ENCODE peak calls at places on chromosomes 6 and 20, in eight cellular contexts. One of them, this sample, is unnamed.

GRCh38 chr20:26216025-26216424 is 519.4 kb upstream of the ZNF337 start:
- DNase-seq in WERI-Rb-1: no peak
- DNase-seq in foreskin fibroblast: no peak
- DNase-seq in PC-3: peak
- DNase-seq in cardiac muscle cell: no peak
- DNase-seq in OCI-LY7: no peak
- DNase-seq in upper lobe of right lung: no peak
- DNase-seq in Peyer's patch: no peak
- DNase-seq in this sample: no peak

GRCh38 chr6:16505711-16506362 is 255.4 kb downstream of the ATXN1 start:
- DNase-seq in upper lobe of right lung: no peak
- DNase-seq in OCI-LY7: no peak
- DNase-seq in cardiac muscle cell: peak
- DNase-seq in foreskin fibroblast: peak
- DNase-seq in WERI-Rb-1: no peak
- DNase-seq in Peyer's patch: no peak
- DNase-seq in PC-3: peak
- DNase-seq in this sample: peak

GRCh38 chr20:23857954-23858565 is 21.5 kb downstream of the CST5 start:
- DNase-seq in OCI-LY7: no peak
- DNase-seq in cardiac muscle cell: no peak
- DNase-seq in PC-3: no peak
- DNase-seq in upper lobe of right lung: no peak
- DNase-seq in WERI-Rb-1: no peak
- DNase-seq in foreskin fibroblast: no peak
- DNase-seq in Peyer's patch: no peak
- DNase-seq in this sample: no peak

GRCh38 chr20:17629025-17629424 is 53.0 kb downstream of the RRBP1 start:
- DNase-seq in PC-3: no peak
- DNase-seq in OCI-LY7: no peak
- DNase-seq in upper lobe of right lung: no peak
- DNase-seq in WERI-Rb-1: no peak
- DNase-seq in cardiac muscle cell: no peak
- DNase-seq in foreskin fibroblast: no peak
- DNase-seq in Peyer's patch: no peak
- DNase-seq in this sample: no peak

GRCh38 chr6:46421939-46422338 is 69.3 kb downstream of the RCAN2 start:
- DNase-seq in PC-3: no peak
- DNase-seq in cardiac muscle cell: no peak
- DNase-seq in OCI-LY7: no peak
- DNase-seq in upper lobe of right lung: no peak
- DNase-seq in foreskin fibroblast: no peak
- DNase-seq in WERI-Rb-1: no peak
- DNase-seq in Peyer's patch: no peak
- DNase-seq in this sample: no peak

GRCh38 chr6:119209452-119210205 is 131.2 kb upstream of the FAM184A start:
- DNase-seq in Peyer's patch: no peak
- DNase-seq in PC-3: no peak
- DNase-seq in WERI-Rb-1: no peak
- DNase-seq in cardiac muscle cell: peak
- DNase-seq in upper lobe of right lung: no peak
- DNase-seq in foreskin fibroblast: peak
- DNase-seq in OCI-LY7: no peak
- DNase-seq in this sample: peak

GRCh38 chr6:113856011-113856551 is 1.1 kb upstream of the MARCKS start:
- DNase-seq in upper lobe of right lung: no peak
- DNase-seq in foreskin fibroblast: peak
- DNase-seq in PC-3: peak
- DNase-seq in cardiac muscle cell: peak
- DNase-seq in Peyer's patch: peak
- DNase-seq in WERI-Rb-1: peak
- DNase-seq in OCI-LY7: no peak
- DNase-seq in this sample: peak

GRCh38 chr6:22717906-22718305 is 148.5 kb downstream of the HDGFL1 start:
- DNase-seq in PC-3: peak
- DNase-seq in upper lobe of right lung: no peak
- DNase-seq in OCI-LY7: no peak
- DNase-seq in WERI-Rb-1: no peak
- DNase-seq in cardiac muscle cell: no peak
- DNase-seq in Peyer's patch: no peak
- DNase-seq in foreskin fibroblast: no peak
- DNase-seq in this sample: no peak

GRCh38 chr6:73504160-73504559 is 16.7 kb downstream of the EEF1A1 start:
- DNase-seq in PC-3: no peak
- DNase-seq in cardiac muscle cell: no peak
- DNase-seq in foreskin fibroblast: no peak
- DNase-seq in WERI-Rb-1: no peak
- DNase-seq in OCI-LY7: no peak
- DNase-seq in Peyer's patch: no peak
- DNase-seq in upper lobe of right lung: no peak
- DNase-seq in this sample: no peak

GRCh38 chr6:82032444-82032843 is 215.1 kb downstream of the IBTK start:
- DNase-seq in PC-3: no peak
- DNase-seq in upper lobe of right lung: no peak
- DNase-seq in Peyer's patch: no peak
- DNase-seq in cardiac muscle cell: no peak
- DNase-seq in OCI-LY7: no peak
- DNase-seq in WERI-Rb-1: no peak
- DNase-seq in foreskin fibroblast: no peak
- DNase-seq in this sample: no peak

GRCh38 chr6:73983367-73983766 is 287.4 kb downstream of the CD109 start:
- DNase-seq in WERI-Rb-1: no peak
- DNase-seq in PC-3: no peak
- DNase-seq in foreskin fibroblast: peak
- DNase-seq in upper lobe of right lung: no peak
- DNase-seq in Peyer's patch: no peak
- DNase-seq in OCI-LY7: no peak
- DNase-seq in cardiac muscle cell: peak
- DNase-seq in this sample: peak

GRCh38 chr20:51797357-51798025 is 4.8 kb downstream of the SALL4 start:
- DNase-seq in cardiac muscle cell: peak
- DNase-seq in foreskin fibroblast: no peak
- DNase-seq in OCI-LY7: no peak
- DNase-seq in WERI-Rb-1: no peak
- DNase-seq in upper lobe of right lung: no peak
- DNase-seq in PC-3: peak
- DNase-seq in Peyer's patch: no peak
- DNase-seq in this sample: peak

GRCh38 chr6:72283571-72283970 is 338.3 kb upstream of the KCNQ5 start:
- DNase-seq in PC-3: no peak
- DNase-seq in OCI-LY7: no peak
- DNase-seq in cardiac muscle cell: no peak
- DNase-seq in foreskin fibroblast: no peak
- DNase-seq in upper lobe of right lung: no peak
- DNase-seq in WERI-Rb-1: no peak
- DNase-seq in Peyer's patch: no peak
- DNase-seq in this sample: no peak

GRCh38 chr20:62931464-62931863 is 5.2 kb upstream of the DIDO1 start:
- DNase-seq in Peyer's patch: no peak
- DNase-seq in WERI-Rb-1: peak
- DNase-seq in OCI-LY7: no peak
- DNase-seq in foreskin fibroblast: no peak
- DNase-seq in upper lobe of right lung: peak
- DNase-seq in cardiac muscle cell: no peak
- DNase-seq in PC-3: no peak
- DNase-seq in this sample: no peak

GRCh38 chr6:77461796-77462195 is 1.5 kb downstream of the HTR1B start:
- DNase-seq in Peyer's patch: no peak
- DNase-seq in OCI-LY7: no peak
- DNase-seq in cardiac muscle cell: no peak
- DNase-seq in WERI-Rb-1: no peak
- DNase-seq in upper lobe of right lung: no peak
- DNase-seq in PC-3: no peak
- DNase-seq in foreskin fibroblast: no peak
- DNase-seq in this sample: peak

GRCh38 chr6:1445650-1446645 is 56.6 kb downstream of the FOXF2 start:
- DNase-seq in OCI-LY7: no peak
- DNase-seq in upper lobe of right lung: peak
- DNase-seq in WERI-Rb-1: no peak
- DNase-seq in PC-3: no peak
- DNase-seq in cardiac muscle cell: no peak
- DNase-seq in foreskin fibroblast: no peak
- DNase-seq in Peyer's patch: no peak
- DNase-seq in this sample: no peak

GRCh38 chr6:157161912-157162311 is 161.4 kb downstream of the TMEM242 start:
- DNase-seq in Peyer's patch: no peak
- DNase-seq in OCI-LY7: no peak
- DNase-seq in foreskin fibroblast: no peak
- DNase-seq in cardiac muscle cell: no peak
- DNase-seq in PC-3: no peak
- DNase-seq in WERI-Rb-1: no peak
- DNase-seq in upper lobe of right lung: no peak
- DNase-seq in this sample: no peak

DNA sequence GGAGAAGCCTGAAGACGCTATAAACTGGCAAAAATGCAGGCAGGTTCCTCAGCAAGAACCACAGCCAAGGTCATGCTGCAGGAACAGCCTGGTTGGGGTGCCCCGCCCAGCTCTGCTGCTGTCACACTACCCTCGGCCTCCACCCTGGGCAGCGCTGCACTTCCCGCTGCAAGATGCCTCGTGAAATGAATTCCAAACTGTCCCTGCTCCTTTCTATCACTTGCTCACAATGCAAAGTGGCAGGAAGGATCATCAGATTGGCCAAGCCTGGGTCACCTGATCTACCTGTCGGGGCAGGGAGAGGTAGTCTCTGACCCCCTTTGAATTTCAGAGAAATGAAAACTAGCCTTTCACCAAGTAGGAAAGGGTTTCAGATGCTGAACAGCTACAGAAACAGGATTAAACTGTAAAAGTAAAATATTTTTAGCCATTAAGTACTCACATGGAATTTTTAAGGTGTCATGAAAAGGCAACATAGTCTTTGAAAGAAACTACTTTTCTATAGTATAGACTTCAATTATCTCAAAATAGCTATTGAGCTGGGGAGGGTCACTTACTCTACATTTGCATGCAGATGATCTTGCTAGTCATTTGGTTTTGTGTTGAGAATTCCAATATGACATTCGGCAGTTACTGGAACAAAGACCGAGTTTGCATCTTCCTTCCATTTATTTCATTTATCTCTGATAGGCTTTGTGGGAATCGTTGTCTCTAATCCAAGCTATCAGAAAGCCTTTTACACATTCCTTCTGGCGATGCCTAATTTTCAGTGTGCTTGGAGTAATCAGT is 236.5 kb upstream of the ASCC3 start:
- DNase-seq in foreskin fibroblast: no peak
- DNase-seq in OCI-LY7: no peak
- DNase-seq in PC-3: peak
- DNase-seq in cardiac muscle cell: peak
- DNase-seq in upper lobe of right lung: no peak
- DNase-seq in WERI-Rb-1: no peak
- DNase-seq in Peyer's patch: no peak
- DNase-seq in this sample: no peak
- H3K4me3 ChIP-seq in foreskin fibroblast: no peak
- H3K4me3 ChIP-seq in OCI-LY7: no peak
- H3K4me3 ChIP-seq in PC-3: peak
- H3K4me3 ChIP-seq in cardiac muscle cell: no peak
- H3K4me3 ChIP-seq in upper lobe of right lung: no peak
- H3K4me3 ChIP-seq in WERI-Rb-1: no peak
- H3K4me3 ChIP-seq in Peyer's patch: no peak
- H3K4me3 ChIP-seq in this sample: no peak

DNA sequence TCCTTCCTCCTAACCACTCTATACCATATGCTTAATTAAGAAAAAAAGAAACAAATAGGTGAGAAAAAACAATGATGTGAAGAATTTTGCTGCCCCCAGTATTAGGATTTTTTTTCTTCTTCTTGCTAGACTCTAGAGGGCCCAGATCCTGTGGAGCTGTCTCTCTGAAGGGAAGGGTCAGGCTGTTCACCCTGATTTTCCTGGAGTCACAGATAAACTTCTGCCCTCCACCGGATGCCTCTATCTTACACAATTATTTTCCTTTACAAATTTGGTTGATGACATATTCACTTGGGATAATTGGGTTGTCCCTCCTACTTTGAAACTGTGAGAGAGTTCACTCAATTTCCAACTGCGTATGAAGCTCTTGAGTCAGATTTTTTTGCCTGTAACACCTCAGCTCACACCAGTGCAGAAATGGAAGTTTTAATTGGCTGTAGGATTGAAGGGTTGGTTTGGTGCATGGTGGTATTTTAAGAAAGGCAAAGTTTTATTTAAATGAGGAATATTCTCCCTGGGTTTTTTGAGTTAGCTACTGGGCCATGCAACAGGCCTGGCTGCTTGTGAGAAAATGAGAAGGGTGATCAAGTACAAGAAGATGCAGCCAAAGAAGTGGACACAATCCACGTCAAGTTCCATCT is 73.7 kb upstream of the ESR1 start:
- DNase-seq in upper lobe of right lung: no peak
- DNase-seq in OCI-LY7: no peak
- DNase-seq in Peyer's patch: no peak
- DNase-seq in WERI-Rb-1: no peak
- DNase-seq in cardiac muscle cell: peak
- DNase-seq in foreskin fibroblast: no peak
- DNase-seq in PC-3: no peak
- DNase-seq in this sample: no peak
- TF ChIP-seq CTCF in upper lobe of right lung: no peak
- TF ChIP-seq CTCF in OCI-LY7: no peak
- TF ChIP-seq CTCF in Peyer's patch: no peak
- TF ChIP-seq CTCF in WERI-Rb-1: no peak
- TF ChIP-seq CTCF in cardiac muscle cell: no peak
- TF ChIP-seq CTCF in foreskin fibroblast: no peak
- TF ChIP-seq CTCF in PC-3: no peak
- TF ChIP-seq CTCF in this sample: no peak

GRCh38 chr6:52522151-52522626 is 54.7 kb downstream of the TRAM2 start:
- DNase-seq in foreskin fibroblast: no peak
- DNase-seq in WERI-Rb-1: no peak
- DNase-seq in OCI-LY7: no peak
- DNase-seq in cardiac muscle cell: peak
- DNase-seq in Peyer's patch: no peak
- DNase-seq in upper lobe of right lung: no peak
- DNase-seq in PC-3: no peak
- DNase-seq in this sample: peak
- H3K4me3 ChIP-seq in foreskin fibroblast: no peak
- H3K4me3 ChIP-seq in WERI-Rb-1: no peak
- H3K4me3 ChIP-seq in OCI-LY7: no peak
- H3K4me3 ChIP-seq in cardiac muscle cell: no peak
- H3K4me3 ChIP-seq in Peyer's patch: no peak
- H3K4me3 ChIP-seq in upper lobe of right lung: no peak
- H3K4me3 ChIP-seq in PC-3: no peak
- H3K4me3 ChIP-seq in this sample: no peak

DNA sequence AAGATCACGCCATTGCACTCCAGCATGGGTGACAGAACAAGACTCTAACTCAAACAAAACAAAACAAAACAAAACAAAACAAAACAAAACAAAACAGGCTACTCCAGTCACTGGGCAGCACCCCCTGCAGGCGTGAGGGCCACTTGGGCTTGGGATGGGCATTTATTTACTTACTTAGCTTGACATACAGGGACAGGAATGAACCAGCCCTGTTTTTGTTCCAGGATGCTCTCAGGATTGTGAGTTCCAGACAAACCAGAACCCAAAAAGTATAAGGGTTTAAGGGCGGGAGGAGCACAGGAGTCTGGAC is 4.0 kb upstream of the PTPN1 start:
- DNase-seq in WERI-Rb-1: no peak
- DNase-seq in PC-3: no peak
- DNase-seq in foreskin fibroblast: no peak
- DNase-seq in upper lobe of right lung: no peak
- DNase-seq in Peyer's patch: no peak
- DNase-seq in cardiac muscle cell: no peak
- DNase-seq in OCI-LY7: no peak
- DNase-seq in this sample: no peak
- TF ChIP-seq CTCF in WERI-Rb-1: peak
- TF ChIP-seq CTCF in PC-3: peak
- TF ChIP-seq CTCF in foreskin fibroblast: peak
- TF ChIP-seq CTCF in upper lobe of right lung: no peak
- TF ChIP-seq CTCF in Peyer's patch: no peak
- TF ChIP-seq CTCF in cardiac muscle cell: peak
- TF ChIP-seq CTCF in OCI-LY7: peak
- TF ChIP-seq CTCF in this sample: peak

This sample was measured in fibroblast of villous mesenchyme.